ENCODE peak calls at places on chromosomes 12 and 14, in nine cellular contexts. L is esophagus squamous epithelium, T is stomach, S is Peyer's patch, U is heart left ventricle, W is body of pancreas, J is ovary, C is IMR-90, P is endothelial cell of umbilical vein. K is an unnamed sample.
A peak's percentile ranks its signal among the peaks of the same experiment; 100 is the strongest.

GRCh38 chr12:58647495-58647894 is 272.8 kb downstream of the LRIG3 start:
- DNase-seq in L (no peak), P (no peak), J (no peak), S (no peak), C (no peak), T (no peak), W (no peak), U (no peak), K (no peak)

GRCh38 chr14:21229821-21230220 is 39.4 kb downstream of the HNRNPC start:
- DNase-seq in L (no peak), W (no peak), C (no peak), U (no peak), P (no peak), S (no peak), J (no peak), T (no peak), K (no peak)

GRCh38 chr14:38868415-38869290 is 234.4 kb downstream of the SEC23A start:
- DNase-seq in U (no peak), T (no peak), P (peak; percentile 34), S (no peak), J (no peak), W (peak; percentile 47), L (no peak), C (no peak), K (no peak)

GRCh38 chr12:57803317-57803893 is 15.1 kb downstream of the AVIL start:
- DNase-seq in W (peak; percentile 74), T (peak; percentile 62), L (no peak), J (peak; percentile 48), P (peak; percentile 60), U (peak; percentile 47), C (peak; percentile 42), S (no peak), K (peak; percentile 32)

GRCh38 chr12:94807951-94808350 is 157.6 kb upstream of the TMCC3 start:
- DNase-seq in T (no peak), U (no peak), P (no peak), L (no peak), S (no peak), C (no peak), J (no peak), W (no peak), K (no peak)

GRCh38 chr12:125408718-125409117 is 343.5 kb downstream of the AACS start:
- DNase-seq in T (no peak), U (no peak), P (no peak), S (no peak), C (no peak), W (no peak), J (no peak), L (no peak), K (no peak)

GRCh38 chr12:111393700-111394275 is 11.9 kb upstream of the SH2B3 start:
- DNase-seq in C (peak; percentile 42), S (no peak), W (peak; percentile 21), T (no peak), U (peak; percentile 38), J (no peak), P (no peak), L (no peak), K (peak; percentile 38)

GRCh38 chr14:35858521-35859209 is 32.5 kb downstream of the BRMS1L start:
- DNase-seq in L (no peak), J (no peak), T (no peak), P (no peak), C (peak; percentile 70), U (no peak), W (no peak), S (no peak), K (no peak)

GRCh38 chr12:53068811-53069585 is 10.2 kb downstream of the SPRYD3 start:
- DNase-seq in U (no peak), J (peak; percentile 32), P (no peak), W (no peak), T (no peak), C (no peak), L (no peak), S (peak; percentile 42), K (no peak)

GRCh38 chr14:71891970-71892369 is 40.3 kb upstream of the RGS6 start:
- DNase-seq in S (no peak), W (no peak), C (no peak), J (no peak), T (no peak), L (no peak), P (no peak), U (no peak), K (no peak)

GRCh38 chr12:69007166-69007857 is 74.3 kb upstream of the CPM start:
- DNase-seq in T (peak; percentile 29), J (peak; percentile 40), C (peak; percentile 97), S (no peak), P (no peak), U (peak; percentile 7), L (no peak), W (peak; percentile 9), K (peak; percentile 29)

GRCh38 chr14:57403521-57403864 is 13.1 kb downstream of the NAA30 start:
- DNase-seq in L (no peak), T (no peak), U (no peak), W (no peak), S (no peak), J (no peak), C (no peak), P (no peak), K (no peak)

GRCh38 chr14:64671591-64671990 is 32.6 kb upstream of the PLEKHG3 start:
- DNase-seq in P (peak; percentile 59), T (no peak), L (no peak), C (peak; percentile 77), J (no peak), S (no peak), U (no peak), W (no peak), K (no peak)

GRCh38 chr14:34081576-34082136 is 130.8 kb upstream of the EGLN3 start:
- DNase-seq in T (peak; percentile 37), U (no peak), W (peak; percentile 41), J (no peak), C (peak; percentile 40), L (no peak), S (no peak), P (peak; percentile 24), K (no peak)

GRCh38 chr14:70398706-70399431 is 18.0 kb downstream of the SYNJ2BP start:
- DNase-seq in U (no peak), J (no peak), W (no peak), P (no peak), T (no peak), S (no peak), C (no peak), L (no peak), K (no peak)

GRCh38 chr14:105069887-105070759 is 4.9 kb upstream of the GPR132 start:
- DNase-seq in C (peak; percentile 33), P (no peak), W (no peak), S (peak; percentile 45), L (no peak), J (no peak), T (no peak), U (no peak), K (no peak)

GRCh38 chr12:14619731-14620501 is 52.2 kb upstream of the PLBD1 start:
- DNase-seq in S (no peak), J (no peak), W (peak; percentile 38), L (no peak), T (peak; percentile 27), C (no peak), P (no peak), U (no peak), K (peak; percentile 31)

GRCh38 chr14:89386214-89386886 is 30.7 kb downstream of the FOXN3 start:
- DNase-seq in J (no peak), L (no peak), W (peak; percentile 52), C (peak; percentile 22), P (peak; percentile 12), U (no peak), T (no peak), S (no peak), K (no peak)

DNA sequence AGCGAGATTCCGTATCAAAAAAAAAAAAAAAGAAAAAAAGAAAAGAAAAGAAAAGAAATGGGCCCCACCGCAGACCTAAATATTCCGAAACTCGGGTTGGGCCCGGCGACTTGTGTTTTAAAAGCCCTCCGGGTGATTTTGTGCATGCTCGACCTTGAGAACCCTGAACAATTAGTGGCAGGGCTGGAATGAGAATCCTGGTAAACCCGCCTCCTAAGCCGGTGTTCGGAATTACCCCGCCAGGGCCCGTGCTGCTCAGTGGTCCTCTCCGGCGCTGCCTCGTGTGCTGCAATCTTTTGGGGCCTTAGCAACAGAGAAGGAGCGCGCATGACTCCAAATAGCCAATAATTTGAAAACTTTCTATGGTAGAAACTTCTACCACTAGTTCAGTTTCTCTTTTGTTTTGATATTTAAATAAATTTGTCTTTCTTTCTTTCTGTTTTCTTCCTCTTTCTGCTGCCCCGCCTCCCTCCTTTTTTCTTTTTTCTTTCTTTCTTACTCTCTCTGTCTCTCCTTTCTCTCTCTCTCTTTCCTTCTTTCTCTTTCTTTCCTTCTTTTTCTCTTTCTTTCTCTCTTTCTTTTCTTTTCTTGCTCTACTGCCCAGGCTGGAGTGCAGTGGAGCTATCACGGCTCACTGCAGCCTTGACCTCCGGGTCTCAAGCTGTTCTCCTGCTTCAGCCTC is 1.5 kb upstream of the GALNT6 start:
- DNase-seq in U (no peak), C (no peak), L (no peak), P (peak; percentile 45), T (no peak), S (no peak), W (peak; percentile 49), J (no peak), K (peak; percentile 39)
- TF ChIP-seq POLR2A in U (no peak), C (no peak), L (no peak), P (no peak), T (no peak), S (no peak), W (no peak), J (no peak), K (no peak)

DNA sequence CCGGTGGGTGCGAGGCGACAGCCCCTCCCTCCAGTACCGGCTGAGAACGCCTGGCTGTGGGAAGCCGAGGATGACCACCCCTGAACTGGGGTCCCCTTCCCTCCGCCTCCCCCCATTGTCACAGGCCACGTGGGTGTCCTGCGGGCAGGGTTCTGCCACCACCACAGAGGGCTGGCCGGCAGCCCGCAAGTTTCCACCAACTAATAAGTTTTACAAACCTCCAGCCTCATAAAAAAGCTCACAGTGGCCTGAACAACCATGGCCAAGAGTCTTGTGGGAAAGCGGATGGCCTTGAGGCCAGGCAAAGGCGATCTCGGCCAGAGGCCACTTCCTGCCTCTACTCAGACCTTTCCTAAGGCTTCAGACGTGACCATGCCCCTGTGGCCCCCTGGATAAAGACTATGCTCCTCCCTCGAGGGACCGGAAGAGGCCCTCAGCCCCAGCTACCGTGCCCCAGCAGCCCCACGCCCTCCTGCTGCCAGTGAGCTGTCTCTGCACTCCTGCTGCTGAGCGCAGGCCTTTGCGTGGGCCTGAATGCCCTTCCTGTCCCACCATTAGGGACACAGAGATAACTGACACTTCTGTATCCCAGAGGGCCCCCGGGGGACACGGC is 46.1 kb upstream of the DLK1 start:
- DNase-seq in L (no peak), P (no peak), S (no peak), W (no peak), C (no peak), T (no peak), J (peak; percentile 60), U (peak; percentile 35), K (no peak)
- TF ChIP-seq POLR2A in L (no peak), P (no peak), S (no peak), W (no peak), C (no peak), T (no peak), J (peak; percentile 14), U (no peak), K (no peak)

GRCh38 chr12:103840881-103841689 is at the start of gene NT5DC3:
- DNase-seq in C (peak; percentile 74), T (peak; percentile 80), S (peak; percentile 88), L (peak; percentile 18), P (peak; percentile 69), W (peak; percentile 87), U (peak; percentile 79), J (peak; percentile 79), K (peak; percentile 83)
- TF ChIP-seq POLR2A in C (peak; percentile 82), T (no peak), S (peak; percentile 53), L (no peak), P (peak; percentile 86), W (peak; percentile 81), U (peak; percentile 29), J (peak; percentile 41), K (peak; percentile 52)

GRCh38 chr14:67694791-67695393 is 672 bp downstream of the RDH11 start:
- DNase-seq in W (peak; percentile 94), P (peak; percentile 90), S (peak; percentile 86), J (peak; percentile 44), U (peak; percentile 39), T (peak; percentile 80), L (no peak), C (peak; percentile 95), K (peak; percentile 84)
- TF ChIP-seq POLR2A in W (no peak), P (no peak), S (peak; percentile 84), J (no peak), U (no peak), T (no peak), L (no peak), C (no peak), K (peak; percentile 32)